ENCODE peak calls at places on chromosomes 7 and 10, in five cellular contexts. O is AG08395, H is endothelial cell, W is AG09319, V is putamen. E is an unnamed sample.

GRCh38 chr7:79868010-79868409 is 266.6 kb upstream of the GNAI1 start:
- DNase-seq in H (no peak), O (no peak), W (peak), V (no peak), E (no peak)

GRCh38 chr7:110071219-110071618 is 1019.7 kb upstream of the LRRN3 start:
- DNase-seq in V (no peak), H (no peak), W (no peak), O (no peak), E (no peak)

GRCh38 chr10:79090134-79090803 is 21.5 kb downstream of the ZMIZ1 start:
- DNase-seq in V (no peak), O (no peak), H (no peak), W (no peak), E (no peak)

GRCh38 chr10:43262043-43262901 is 4.6 kb downstream of the RASGEF1A start:
- DNase-seq in W (no peak), O (no peak), H (no peak), V (peak), E (no peak)

GRCh38 chr10:79402951-79403350 is 42.5 kb downstream of the ZCCHC24 start:
- DNase-seq in V (no peak), W (no peak), O (no peak), H (no peak), E (no peak)

GRCh38 chr10:66799474-66799873 is 126.4 kb upstream of the LRRTM3 start:
- DNase-seq in W (no peak), V (no peak), H (no peak), O (no peak), E (peak)

GRCh38 chr10:1050555-1050954 is 1.6 kb upstream of the IDI1 start:
- DNase-seq in H (no peak), O (no peak), V (no peak), W (no peak), E (peak)

GRCh38 chr10:10903620-10904019 is 114.1 kb upstream of the CELF2 start:
- DNase-seq in V (no peak), H (no peak), W (no peak), O (no peak), E (no peak)

GRCh38 chr7:151687523-151688235 is 168.0 kb upstream of the RHEB start:
- DNase-seq in H (no peak), V (no peak), W (peak), O (peak), E (peak)

GRCh38 chr10:3761111-3761686 is 23.8 kb downstream of the KLF6 start:
- DNase-seq in W (no peak), V (no peak), O (no peak), H (no peak), E (no peak)

GRCh38 chr7:25594122-25594521 is 365.8 kb upstream of the NPVF start:
- DNase-seq in H (no peak), W (no peak), V (no peak), O (no peak), E (no peak)

GRCh38 chr7:108010377-108010776 is 7.4 kb upstream of the LAMB1 start:
- DNase-seq in H (no peak), O (no peak), V (no peak), W (no peak), E (no peak)

GRCh38 chr7:70573202-70573810 is 558.6 kb upstream of the GALNT17 start:
- DNase-seq in W (no peak), H (no peak), V (peak), O (no peak), E (no peak)

GRCh38 chr7:134444198-134444960 is 14.5 kb downstream of the AKR1B1 start:
- DNase-seq in W (no peak), O (no peak), V (peak), H (no peak), E (peak)